ENCODE peak calls at places on chromosomes 2 and 18, in four cellular contexts. One of them, this sample, is unnamed.

GRCh38 chr2:113211226-113212105 is 37.7 kb downstream of the PSD4 start:
- DNase-seq in adrenal gland: no peak
- DNase-seq in nephron progenitor cell: no peak
- DNase-seq in A549: peak
- DNase-seq in this sample: peak

GRCh38 chr2:202529389-202529788 is 105.4 kb upstream of the FAM117B start:
- DNase-seq in A549: no peak
- DNase-seq in nephron progenitor cell: no peak
- DNase-seq in adrenal gland: no peak
- DNase-seq in this sample: no peak

GRCh38 chr2:48309900-48310299 is 220.1 kb upstream of the STON1 start:
- DNase-seq in nephron progenitor cell: no peak
- DNase-seq in adrenal gland: no peak
- DNase-seq in A549: no peak
- DNase-seq in this sample: no peak

GRCh38 chr2:235570966-235571692 is 77.3 kb downstream of the AGAP1 start:
- DNase-seq in A549: no peak
- DNase-seq in nephron progenitor cell: no peak
- DNase-seq in adrenal gland: no peak
- DNase-seq in this sample: no peak

GRCh38 chr2:68762112-68762511 is 27.5 kb downstream of the ARHGAP25 start:
- DNase-seq in nephron progenitor cell: no peak
- DNase-seq in adrenal gland: no peak
- DNase-seq in A549: no peak
- DNase-seq in this sample: no peak

GRCh38 chr2:153059338-153060052 is 341.1 kb downstream of the ARL6IP6 start:
- DNase-seq in A549: peak
- DNase-seq in adrenal gland: no peak
- DNase-seq in nephron progenitor cell: no peak
- DNase-seq in this sample: peak

GRCh38 chr18:59570101-59570875 is 126.9 kb downstream of the CCBE1 start:
- DNase-seq in A549: no peak
- DNase-seq in adrenal gland: no peak
- DNase-seq in nephron progenitor cell: peak
- DNase-seq in this sample: no peak

GRCh38 chr2:143930891-143931290 is 589.0 kb downstream of the ZEB2 start:
- DNase-seq in A549: no peak
- DNase-seq in adrenal gland: no peak
- DNase-seq in nephron progenitor cell: no peak
- DNase-seq in this sample: no peak

GRCh38 chr2:138078153-138078552 is 113.9 kb downstream of the HNMT start:
- DNase-seq in A549: no peak
- DNase-seq in adrenal gland: no peak
- DNase-seq in nephron progenitor cell: no peak
- DNase-seq in this sample: no peak

GRCh38 chr18:33751613-33752221 is 173.7 kb downstream of the ASXL3 start:
- DNase-seq in adrenal gland: no peak
- DNase-seq in nephron progenitor cell: no peak
- DNase-seq in A549: peak
- DNase-seq in this sample: no peak

GRCh38 chr18:11661430-11661829 is 27.6 kb upstream of the GNAL start:
- DNase-seq in A549: no peak
- DNase-seq in nephron progenitor cell: no peak
- DNase-seq in adrenal gland: no peak
- DNase-seq in this sample: no peak

GRCh38 chr2:111100765-111101162 is 19.9 kb upstream of the BCL2L11 start:
- DNase-seq in nephron progenitor cell: no peak
- DNase-seq in adrenal gland: no peak
- DNase-seq in A549: peak
- DNase-seq in this sample: peak

GRCh38 chr18:49055787-49056186 is 105.0 kb upstream of the SMAD7 start:
- DNase-seq in nephron progenitor cell: no peak
- DNase-seq in A549: no peak
- DNase-seq in adrenal gland: peak
- DNase-seq in this sample: no peak

GRCh38 chr2:120013569-120014223 is 819 bp downstream of the EPB41L5 start:
- DNase-seq in adrenal gland: no peak
- DNase-seq in A549: no peak
- DNase-seq in nephron progenitor cell: peak
- DNase-seq in this sample: peak

GRCh38 chr2:42847596-42848151 is 55.3 kb upstream of the HAAO start:
- DNase-seq in A549: no peak
- DNase-seq in adrenal gland: no peak
- DNase-seq in nephron progenitor cell: no peak
- DNase-seq in this sample: no peak

GRCh38 chr18:79477711-79478483 is 82.2 kb downstream of the NFATC1 start:
- DNase-seq in adrenal gland: no peak
- DNase-seq in A549: no peak
- DNase-seq in nephron progenitor cell: no peak
- DNase-seq in this sample: no peak

DNA sequence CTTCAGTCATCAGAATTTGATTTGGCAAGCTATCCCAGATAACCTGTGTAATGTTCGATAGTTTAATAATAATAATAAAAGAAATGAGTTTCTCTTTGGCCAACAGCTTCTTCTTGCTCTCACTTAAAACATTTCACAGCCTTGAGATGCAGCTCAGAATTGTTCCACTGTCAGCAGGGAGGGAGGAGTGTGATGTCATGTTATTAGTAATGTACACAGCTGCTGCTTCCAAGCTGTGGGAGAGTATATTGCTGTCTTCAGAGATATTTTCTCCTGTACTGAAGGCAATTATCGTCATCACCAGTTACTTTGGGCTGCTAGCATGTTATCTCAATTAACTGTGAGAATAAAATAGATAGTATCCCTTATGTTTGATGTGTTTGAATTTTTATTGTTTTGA is 146.9 kb upstream of the MAP3K20 start:
- DNase-seq in adrenal gland: no peak
- DNase-seq in A549: no peak
- DNase-seq in nephron progenitor cell: no peak
- DNase-seq in this sample: no peak
- TF ChIP-seq CTCF in adrenal gland: no peak
- TF ChIP-seq CTCF in A549: no peak
- TF ChIP-seq CTCF in nephron progenitor cell: no peak
- TF ChIP-seq CTCF in this sample: no peak

DNA sequence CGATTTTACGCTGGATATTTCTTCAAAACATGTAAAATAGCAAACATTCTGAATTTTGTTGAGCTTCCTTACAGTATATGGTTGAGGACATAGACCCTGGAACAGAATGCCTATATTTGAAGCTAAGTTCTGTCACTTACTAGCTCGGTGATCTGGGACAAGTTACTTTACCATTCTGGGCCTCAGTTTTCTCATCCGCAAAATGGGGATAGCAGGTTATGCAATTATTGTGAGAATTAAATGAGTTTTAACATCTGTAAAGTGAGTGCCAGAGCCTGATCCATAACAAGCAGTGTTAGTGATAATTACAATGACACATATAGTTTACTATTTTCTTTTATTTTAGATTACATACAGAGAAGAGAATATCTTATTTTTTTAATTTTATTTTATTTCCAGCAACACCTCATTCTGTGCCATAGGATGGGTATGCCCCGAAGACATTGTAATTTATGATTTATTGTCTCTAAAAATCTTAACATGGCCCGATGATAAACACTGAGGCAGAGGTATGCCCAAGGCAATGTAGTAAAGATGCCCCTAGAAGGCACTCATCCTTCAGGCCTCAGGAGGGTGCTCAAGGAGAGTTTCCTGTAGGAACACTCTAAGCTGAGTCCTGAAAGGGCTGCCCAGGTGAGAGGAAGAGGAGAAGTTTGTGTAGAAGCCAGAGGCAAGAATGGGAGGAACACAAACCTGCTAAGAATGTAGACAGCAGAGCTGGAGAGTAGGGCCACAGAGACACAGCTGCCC is 250.9 kb downstream of the BCL11A start:
- DNase-seq in adrenal gland: no peak
- DNase-seq in nephron progenitor cell: no peak
- DNase-seq in A549: no peak
- DNase-seq in this sample: no peak
- TF ChIP-seq CTCF in adrenal gland: no peak
- TF ChIP-seq CTCF in nephron progenitor cell: no peak
- TF ChIP-seq CTCF in A549: no peak
- TF ChIP-seq CTCF in this sample: no peak

GRCh38 chr2:81389203-81389602 is 1084.7 kb upstream of the LRRTM1 start:
- DNase-seq in A549: peak
- DNase-seq in adrenal gland: no peak
- DNase-seq in nephron progenitor cell: no peak
- DNase-seq in this sample: no peak
- TF ChIP-seq CTCF in A549: no peak
- TF ChIP-seq CTCF in adrenal gland: no peak
- TF ChIP-seq CTCF in nephron progenitor cell: no peak
- TF ChIP-seq CTCF in this sample: peak

GRCh38 chr2:16396986-16397385 is 268.6 kb downstream of the CYRIA start:
- DNase-seq in adrenal gland: no peak
- DNase-seq in A549: no peak
- DNase-seq in nephron progenitor cell: no peak
- DNase-seq in this sample: no peak

GRCh38 chr2:16396171-16396570 is 269.5 kb downstream of the CYRIA start:
- DNase-seq in A549: no peak
- DNase-seq in adrenal gland: no peak
- DNase-seq in nephron progenitor cell: no peak
- DNase-seq in this sample: no peak

GRCh38 chr2:16395601-16396000 is 270.0 kb downstream of the CYRIA start:
- DNase-seq in nephron progenitor cell: no peak
- DNase-seq in A549: no peak
- DNase-seq in adrenal gland: no peak
- DNase-seq in this sample: no peak

GRCh38 chr2:16398487-16399043 is 267.1 kb downstream of the CYRIA start:
- DNase-seq in A549: no peak
- DNase-seq in nephron progenitor cell: no peak
- DNase-seq in adrenal gland: no peak
- DNase-seq in this sample: no peak

GRCh38 chr2:16397681-16398475 is 267.8 kb downstream of the CYRIA start:
- DNase-seq in nephron progenitor cell: no peak
- DNase-seq in A549: no peak
- DNase-seq in adrenal gland: no peak
- DNase-seq in this sample: no peak
- TF ChIP-seq CTCF in nephron progenitor cell: no peak
- TF ChIP-seq CTCF in A549: no peak
- TF ChIP-seq CTCF in adrenal gland: no peak
- TF ChIP-seq CTCF in this sample: no peak

DNA sequence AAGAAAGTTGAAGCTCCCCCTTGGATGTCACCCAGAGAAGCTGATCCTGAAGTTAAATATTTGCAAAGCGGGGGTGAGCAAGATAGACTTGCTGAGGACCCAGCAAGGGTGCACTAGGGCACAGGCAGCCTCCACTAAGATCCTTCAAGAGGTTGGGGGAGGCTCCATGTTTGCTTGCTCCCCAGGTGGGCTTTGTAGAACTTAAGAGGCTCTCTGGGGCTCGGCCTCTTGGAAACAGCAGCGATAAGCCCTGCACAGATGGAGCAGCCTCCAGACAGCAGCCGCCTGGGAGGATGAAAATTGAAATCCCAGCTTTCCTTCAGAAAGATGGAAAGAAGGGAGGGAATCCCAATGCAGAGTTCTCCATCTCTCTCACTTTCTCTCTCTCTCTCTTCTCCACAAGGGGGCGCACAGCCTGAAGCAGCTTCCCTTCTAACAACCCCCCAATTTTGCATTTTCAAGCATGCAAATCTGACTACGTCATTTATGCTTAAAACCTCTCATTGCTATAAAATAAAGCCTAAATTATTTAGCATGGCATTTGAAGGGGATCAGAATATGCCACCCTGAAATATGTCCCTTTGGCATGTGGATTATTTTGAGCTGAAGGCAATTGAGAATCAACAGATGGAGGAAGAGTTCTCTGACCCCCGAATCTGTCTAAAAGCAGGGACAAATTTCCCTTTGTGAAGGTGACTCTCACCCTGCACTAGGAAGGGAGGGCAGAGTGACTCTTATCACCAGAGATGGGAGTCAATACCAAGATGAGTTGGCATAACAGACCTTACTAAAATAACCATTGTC is 185.7 kb upstream of the KLHL29 start:
- DNase-seq in adrenal gland: no peak
- DNase-seq in nephron progenitor cell: peak
- DNase-seq in A549: peak
- DNase-seq in this sample: no peak
- TF ChIP-seq CTCF in adrenal gland: no peak
- TF ChIP-seq CTCF in nephron progenitor cell: peak
- TF ChIP-seq CTCF in A549: peak
- TF ChIP-seq CTCF in this sample: peak

DNA sequence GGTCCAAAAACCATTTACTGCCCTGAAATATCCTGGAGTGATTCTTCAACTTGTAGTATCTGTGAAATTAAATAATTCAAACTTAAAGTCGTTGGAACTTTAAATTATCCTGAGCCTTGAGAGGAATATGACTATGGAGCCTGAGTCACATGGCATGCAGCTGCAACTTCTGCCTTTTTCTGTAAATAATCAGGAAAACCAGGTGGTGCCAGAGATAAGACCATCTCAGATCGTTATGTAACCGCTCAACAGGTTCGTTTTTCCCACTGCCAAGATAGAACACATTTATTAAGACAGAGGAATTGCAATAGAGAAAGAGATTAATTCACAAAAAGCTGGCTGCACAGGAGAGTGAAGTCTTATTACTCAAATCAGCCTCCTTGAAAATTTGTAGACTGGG is 876.5 kb downstream of the SUCLG1 start:
- DNase-seq in adrenal gland: no peak
- DNase-seq in nephron progenitor cell: no peak
- DNase-seq in A549: no peak
- DNase-seq in this sample: no peak
- TF ChIP-seq CTCF in adrenal gland: no peak
- TF ChIP-seq CTCF in nephron progenitor cell: no peak
- TF ChIP-seq CTCF in A549: no peak
- TF ChIP-seq CTCF in this sample: no peak

GRCh38 chr2:222283634-222284033 is 15.2 kb downstream of the PAX3 start:
- DNase-seq in adrenal gland: no peak
- DNase-seq in A549: no peak
- DNase-seq in nephron progenitor cell: peak
- DNase-seq in this sample: no peak
- TF ChIP-seq CTCF in adrenal gland: no peak
- TF ChIP-seq CTCF in A549: no peak
- TF ChIP-seq CTCF in nephron progenitor cell: no peak
- TF ChIP-seq CTCF in this sample: no peak

GRCh38 chr2:160061533-160062282 is 707 bp downstream of the PLA2R1 start:
- DNase-seq in nephron progenitor cell: peak
- DNase-seq in A549: no peak
- DNase-seq in adrenal gland: no peak
- DNase-seq in this sample: peak

GRCh38 chr2:160064916-160065315 is 2.5 kb upstream of the PLA2R1 start:
- DNase-seq in nephron progenitor cell: no peak
- DNase-seq in A549: no peak
- DNase-seq in adrenal gland: no peak
- DNase-seq in this sample: no peak

GRCh38 chr2:160063895-160064577 is 1.6 kb upstream of the PLA2R1 start:
- DNase-seq in adrenal gland: no peak
- DNase-seq in nephron progenitor cell: no peak
- DNase-seq in A549: no peak
- DNase-seq in this sample: no peak

GRCh38 chr2:160062283-160063005 is at the start of gene PLA2R1:
- DNase-seq in adrenal gland: peak
- DNase-seq in A549: peak
- DNase-seq in nephron progenitor cell: peak
- DNase-seq in this sample: peak

DNA sequence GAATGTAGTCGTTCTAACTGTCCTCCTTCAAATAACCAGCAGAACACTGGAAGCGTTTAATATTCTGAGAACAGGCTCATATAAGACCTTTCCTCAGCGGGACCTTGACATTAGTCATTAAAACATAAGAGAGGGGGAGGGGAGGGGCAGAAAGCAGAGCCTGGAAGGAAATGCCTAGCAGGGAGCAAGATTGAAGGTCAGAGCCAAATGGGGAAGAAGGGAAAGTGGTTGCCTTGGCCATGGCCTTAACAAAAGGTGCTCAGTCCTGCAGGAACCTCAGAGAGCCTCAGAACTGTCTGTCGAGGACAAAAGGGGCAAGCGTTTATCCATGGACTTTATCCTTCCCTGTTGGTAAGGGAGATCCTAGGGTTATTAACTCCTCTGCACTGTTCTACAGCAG is 851 bp upstream of the PLA2R1 start:
- DNase-seq in adrenal gland: no peak
- DNase-seq in A549: no peak
- DNase-seq in nephron progenitor cell: no peak
- DNase-seq in this sample: no peak
- TF ChIP-seq CTCF in adrenal gland: no peak
- TF ChIP-seq CTCF in A549: no peak
- TF ChIP-seq CTCF in nephron progenitor cell: no peak
- TF ChIP-seq CTCF in this sample: no peak

This sample was measured in RWPE1.